ENCODE peak calls at places on chromosomes 2 and 18, in four cellular contexts. R, D, Z and T are unnamed samples.

GRCh38 chr2:42931818-42932195 is 139.4 kb upstream of the HAAO start:
- DNase-seq in Z (no peak), D (no peak), R (no peak), T (no peak)

GRCh38 chr2:120716641-120717585 is 18.8 kb upstream of the GLI2 start:
- DNase-seq in Z (no peak), R (no peak), D (no peak), T (no peak)

GRCh38 chr2:187148059-187148714 is 299.2 kb upstream of the ZSWIM2 start:
- DNase-seq in R (no peak), Z (no peak), D (no peak), T (no peak)

GRCh38 chr2:240578488-240578887 is 8.0 kb upstream of the CAPN10 start:
- DNase-seq in Z (no peak), D (no peak), R (no peak), T (no peak)

GRCh38 chr2:14632133-14632936 is at the start of gene LRATD1:
- DNase-seq in Z (peak; percentile 77), D (peak; percentile 93), R (peak; percentile 80), T (peak; percentile 87)

GRCh38 chr2:212911011-212911410 is 240.4 kb downstream of the IKZF2 start:
- DNase-seq in Z (no peak), R (no peak), D (no peak), T (no peak)

GRCh38 chr2:240822280-240822847 is 2.3 kb upstream of the KIF1A start:
- DNase-seq in D (no peak), Z (no peak), R (no peak), T (no peak)

GRCh38 chr2:240502430-240503121 is 55.2 kb downstream of the ANKMY1 start:
- DNase-seq in R (no peak), D (no peak), Z (no peak), T (peak; percentile 37)

GRCh38 chr2:203629699-203630098 is 76.7 kb upstream of the CD28 start:
- DNase-seq in D (no peak), R (no peak), Z (no peak), T (no peak)

GRCh38 chr2:133821107-133821760 is 253.0 kb upstream of the NCKAP5 start:
- DNase-seq in Z (no peak), R (no peak), D (no peak), T (no peak)

GRCh38 chr2:119282139-119282965 is 58.7 kb downstream of the STEAP3 start:
- DNase-seq in Z (no peak), R (no peak), D (no peak), T (no peak)

GRCh38 chr18:35153609-35154273 is 87.1 kb upstream of the ZNF397 start:
- DNase-seq in Z (no peak), D (no peak), R (no peak), T (no peak)

GRCh38 chr2:127674241-127675209 is 805 bp downstream of the LIMS2 start:
- DNase-seq in D (no peak), R (peak; percentile 62), Z (no peak), T (no peak)

GRCh38 chr2:187155472-187155871 is 292.6 kb downstream of the CALCRL start:
- DNase-seq in Z (no peak), R (no peak), D (no peak), T (no peak)